ENCODE peak calls at places on chromosome 4, in seven cellular contexts. A is A549, P is K562, W is SK-N-SH, F is HepG2, K is GM12878, Z is H1. V is an unnamed sample.

GRCh38 chr4:145861331-145862318 is 77.0 kb downstream of the ZNF827 start:
- DNase-seq in A (no peak), P (no peak), W (no peak), F (no peak), K (no peak), Z (no peak), V (no peak)

GRCh38 chr4:75916091-75916661 is 13.9 kb upstream of the PPEF2 start:
- DNase-seq in A (peak), P (peak), W (peak), F (peak), K (no peak), Z (no peak), V (peak)

GRCh38 chr4:179625391-179625790 is 2183.2 kb upstream of the AGA start:
- DNase-seq in A (no peak), P (no peak), W (no peak), F (no peak), K (no peak), Z (no peak), V (no peak)

GRCh38 chr4:111074523-111075114 is 451.7 kb upstream of the PITX2 start:
- DNase-seq in A (no peak), P (no peak), W (no peak), F (no peak), K (no peak), Z (no peak), V (no peak)

GRCh38 chr4:129581305-129581704 is 485.4 kb downstream of the C4orf33 start:
- DNase-seq in A (no peak), P (no peak), W (no peak), F (no peak), K (no peak), Z (no peak), V (no peak)

GRCh38 chr4:34676390-34676789 is 1567.9 kb downstream of the ARAP2 start:
- DNase-seq in A (no peak), P (no peak), W (no peak), F (no peak), K (no peak), Z (no peak), V (no peak)

GRCh38 chr4:41212221-41213203 is 1.8 kb downstream of the APBB2 start:
- DNase-seq in A (peak), P (no peak), W (peak), F (peak), K (peak), Z (no peak), V (peak)

GRCh38 chr4:25810815-25811690 is 51.7 kb downstream of the SEL1L3 start:
- DNase-seq in A (peak), P (no peak), W (no peak), F (peak), K (no peak), Z (no peak), V (no peak)

GRCh38 chr4:80237992-80238391 is 28.5 kb upstream of the FGF5 start:
- DNase-seq in A (no peak), P (no peak), W (no peak), F (no peak), K (no peak), Z (no peak), V (no peak)

GRCh38 chr4:80382090-80382832 is 46.7 kb downstream of the CFAP299 start:
- DNase-seq in A (no peak), P (no peak), W (no peak), F (no peak), K (no peak), Z (no peak), V (no peak)

DNA sequence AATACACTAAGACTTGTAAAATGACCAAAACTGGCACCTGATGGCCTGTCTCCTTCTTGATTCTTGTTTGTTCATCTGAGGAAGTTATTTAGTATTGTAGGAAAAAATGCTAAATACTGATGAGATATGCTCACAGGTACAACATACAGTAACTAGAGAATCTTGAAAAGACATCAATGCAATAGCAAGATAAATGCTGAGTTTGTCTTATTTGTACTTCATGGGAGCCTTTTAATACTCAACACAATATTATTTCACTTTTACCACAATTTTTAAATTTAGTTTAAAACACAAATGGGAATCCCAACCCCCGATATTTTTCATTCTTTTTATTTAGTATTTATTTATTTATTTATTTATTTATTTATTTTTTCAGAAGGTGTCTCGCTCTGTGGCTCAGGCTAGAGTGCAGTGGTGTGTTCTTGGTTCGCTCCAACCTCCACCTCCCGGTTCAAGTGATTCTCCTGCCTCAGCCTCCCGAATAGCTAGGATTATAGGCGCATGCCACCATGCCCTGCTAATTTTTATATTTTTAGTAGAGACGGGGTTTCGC is 12.1 kb downstream of the HHIP start:
- DNase-seq in A (no peak), P (no peak), W (no peak), F (no peak), K (no peak), Z (no peak), V (no peak)
- H3K4me3 ChIP-seq in A (no peak), P (no peak), W (no peak), F (no peak), K (no peak), Z (no peak), V (no peak)

DNA sequence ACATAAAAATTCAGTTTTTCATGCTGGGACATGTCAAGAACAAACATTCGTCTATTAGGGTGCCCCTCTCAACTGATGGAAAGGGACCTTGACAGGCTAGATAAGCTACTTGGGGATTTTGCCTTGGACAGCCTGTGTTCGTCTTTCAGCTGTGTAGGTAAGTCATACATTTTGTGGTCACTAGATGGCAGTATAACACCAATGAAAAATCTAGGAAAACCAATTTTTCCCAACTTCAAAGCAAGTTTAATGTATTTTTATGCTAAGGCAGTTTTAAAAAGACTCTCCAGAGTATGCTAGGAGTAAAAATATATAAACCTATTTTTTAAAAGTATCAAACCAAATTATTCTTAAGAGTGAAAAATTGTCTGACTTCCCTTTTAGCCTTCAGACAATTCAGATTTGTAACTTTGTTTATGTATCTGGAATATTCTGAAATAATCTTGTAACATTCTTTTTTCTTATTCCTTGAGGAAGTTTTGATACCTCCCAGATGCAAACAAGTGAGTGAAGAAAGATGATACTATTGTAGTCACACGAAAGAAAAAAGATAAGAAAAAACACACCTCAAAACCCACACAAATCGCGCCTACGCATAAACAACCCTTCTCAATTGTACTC is 158.3 kb downstream of the CPE start:
- DNase-seq in A (peak), P (peak), W (peak), F (peak), K (no peak), Z (peak), V (peak)
- TF ChIP-seq MAX in A (no peak), P (no peak), W (no peak), F (no peak), K (no peak), Z (no peak), V (no peak)

DNA sequence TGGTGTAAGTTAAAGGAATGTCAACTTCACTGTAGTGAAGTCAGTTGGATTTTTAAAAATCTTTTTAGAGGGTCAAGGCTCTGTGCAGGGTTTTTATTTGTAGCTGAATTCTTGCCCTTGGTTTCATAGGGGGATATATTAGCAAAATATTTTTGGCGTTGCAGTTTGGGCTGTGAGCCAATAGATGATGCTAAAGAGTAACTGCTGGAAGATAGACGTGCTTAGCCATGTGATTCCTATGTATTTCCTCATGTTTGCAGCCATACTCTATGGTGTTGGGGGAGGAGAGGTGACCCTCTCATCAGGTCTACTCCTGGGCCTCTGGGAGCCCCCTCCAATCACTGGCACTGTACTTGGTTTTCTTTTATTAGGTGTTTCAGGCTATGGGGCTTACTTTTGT is 246.7 kb upstream of the ARHGAP24 start:
- DNase-seq in A (no peak), P (no peak), W (no peak), F (no peak), K (no peak), Z (no peak), V (peak)
- TF ChIP-seq CTCF in A (no peak), P (peak), W (no peak), F (no peak), K (peak), Z (no peak), V (peak)

DNA sequence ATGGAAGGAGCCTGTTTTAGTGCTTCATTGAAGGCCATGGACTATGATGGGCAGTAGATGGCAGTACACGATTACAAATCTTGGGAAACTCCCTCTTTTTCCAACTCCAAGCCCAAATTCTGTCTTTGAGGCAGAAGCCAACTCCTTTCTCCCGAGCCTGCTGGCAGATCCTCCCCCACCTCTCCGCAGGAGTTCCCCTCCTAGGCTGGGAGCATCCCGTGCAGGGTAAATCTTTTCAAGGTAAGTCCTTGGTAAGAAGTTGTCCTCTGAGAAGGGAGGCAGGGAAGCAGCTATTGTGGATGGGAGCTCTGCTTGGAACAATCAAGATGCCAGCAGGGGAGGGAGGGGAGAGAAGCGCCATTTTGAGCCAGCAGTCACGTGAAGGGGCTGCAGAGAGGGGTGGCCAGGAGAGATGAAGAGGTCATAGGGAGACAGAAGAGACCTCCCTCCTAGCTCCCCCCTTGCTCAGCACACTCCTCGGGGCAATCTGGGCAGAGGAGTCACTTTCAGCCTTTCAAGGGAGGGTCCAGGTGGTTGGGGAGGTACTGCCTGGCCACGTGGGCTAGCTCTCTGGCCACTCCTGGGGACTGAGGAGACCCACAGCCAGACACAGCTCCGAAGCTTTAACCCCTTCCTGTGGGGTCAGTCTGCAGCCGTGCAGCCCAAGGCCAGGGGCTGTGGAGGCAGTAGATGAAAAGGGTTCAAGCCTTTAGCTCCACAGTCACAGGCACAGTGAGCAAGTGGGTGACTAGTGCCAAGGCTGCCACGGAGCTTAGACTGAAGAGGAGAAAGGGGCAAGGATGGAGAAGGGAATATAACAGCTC is 9.6 kb downstream of the CC2D2A start:
- DNase-seq in A (peak), P (peak), W (peak), F (peak), K (no peak), Z (peak), V (peak)
- H3K4me3 ChIP-seq in A (peak), P (peak), W (peak), F (peak), K (no peak), Z (peak), V (no peak)

DNA sequence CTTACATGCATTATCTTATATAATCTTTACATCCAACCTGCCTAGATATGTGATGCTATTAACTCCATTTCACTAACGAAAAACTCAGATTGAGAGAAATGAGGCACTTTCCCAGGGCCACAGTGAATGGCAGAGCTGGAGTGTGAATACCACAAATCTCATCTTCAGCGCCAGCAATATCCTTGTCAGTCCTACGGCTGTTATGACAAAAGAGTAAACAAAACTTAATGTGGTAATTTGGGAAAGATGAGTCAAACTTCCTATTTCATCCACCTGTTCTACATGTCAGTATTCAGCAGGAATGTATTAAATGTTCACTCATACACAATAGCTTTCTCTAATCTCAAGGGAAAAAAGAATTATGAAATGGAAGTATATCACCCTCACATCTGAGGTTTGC is 56.9 kb downstream of the FAT1 start:
- DNase-seq in A (no peak), P (no peak), W (no peak), F (no peak), K (no peak), Z (no peak), V (no peak)
- TF ChIP-seq MAX in A (no peak), P (no peak), W (no peak), F (no peak), K (no peak), Z (no peak), V (no peak)

GRCh38 chr4:154741131-154741530 is 2.7 kb upstream of the LRAT start:
- DNase-seq in A (no peak), P (no peak), W (no peak), F (no peak), K (no peak), Z (no peak), V (no peak)
- TF ChIP-seq CTCF in A (no peak), P (no peak), W (no peak), F (no peak), K (no peak), Z (no peak), V (no peak)

GRCh38 chr4:92183825-92184224 is 119.9 kb upstream of the GRID2 start:
- DNase-seq in A (no peak), P (no peak), W (no peak), F (no peak), K (no peak), Z (no peak), V (no peak)
- H3K4me3 ChIP-seq in A (no peak), P (peak), W (no peak), F (no peak), K (no peak), Z (no peak), V (no peak)